ENCODE peak calls at places on chromosomes 4 and X, in nine cellular contexts. A, V, K, M, S, F, L, R and Y are unnamed samples.
A peak's percentile ranks its signal among the peaks of the same experiment; 100 is the strongest.

GRCh38 chr4:184400375-184400870 is 73.9 kb downstream of the IRF2 start:
- DNase-seq in A (peak; percentile 93), V (no peak), K (no peak), M (no peak), S (peak; percentile 64), F (no peak), L (no peak), R (no peak), Y (no peak)

GRCh38 chr4:162163892-162164759 is at the start of gene FSTL5:
- DNase-seq in A (peak; percentile 68), V (peak; percentile 18), K (no peak), M (peak; percentile 18), S (no peak), F (peak; percentile 89), L (peak; percentile 12), R (peak; percentile 1), Y (peak; percentile 86)

GRCh38 chr4:41204400-41204978 is 9.9 kb downstream of the APBB2 start:
- DNase-seq in A (peak; percentile 97), V (no peak), K (no peak), M (peak; percentile 27), S (peak; percentile 59), F (no peak), L (no peak), R (no peak), Y (no peak)

GRCh38 chr4:23788460-23788859 is 101.4 kb downstream of the PPARGC1A start:
- DNase-seq in A (peak; percentile 88), V (no peak), K (no peak), M (peak; percentile 51), S (no peak), F (no peak), L (no peak), R (no peak), Y (no peak)

GRCh38 chr4:112889619-112890294 is 159.7 kb upstream of the ANK2 start:
- DNase-seq in A (no peak), V (no peak), K (no peak), M (no peak), S (peak; percentile 9), F (no peak), L (no peak), R (no peak), Y (no peak)

GRCh38 chr4:110183643-110184042 is 14.8 kb downstream of the ELOVL6 start:
- DNase-seq in A (no peak), V (no peak), K (no peak), M (no peak), S (peak; percentile 14), F (no peak), L (no peak), R (no peak), Y (no peak)

GRCh38 chrX:46456125-46456922 is 88.9 kb downstream of the ZNF674 start:
- DNase-seq in A (peak; percentile 15), V (no peak), K (no peak), M (no peak), S (no peak), F (no peak), L (no peak), R (no peak), Y (no peak)

GRCh38 chrX:141220342-141221008 is 21.8 kb downstream of the SPANXC start:
- DNase-seq in A (peak; percentile 91), V (no peak), K (no peak), M (peak; percentile 50), S (peak; percentile 45), F (no peak), L (no peak), R (no peak), Y (no peak)

GRCh38 chr4:52081216-52081615 is 30.1 kb downstream of the SPATA18 start:
- DNase-seq in A (no peak), V (no peak), K (no peak), M (no peak), S (no peak), F (no peak), L (no peak), R (no peak), Y (no peak)

GRCh38 chr4:11397146-11397545 is 31.5 kb downstream of the HS3ST1 start:
- DNase-seq in A (peak; percentile 11), V (no peak), K (no peak), M (peak; percentile 13), S (no peak), F (peak; percentile 56), L (no peak), R (no peak), Y (no peak)

GRCh38 chrX:78658851-78659744 is at the start of gene RTL3:
- DNase-seq in A (peak; percentile 95), V (no peak), K (no peak), M (no peak), S (peak; percentile 68), F (no peak), L (no peak), R (no peak), Y (peak; percentile 6)

GRCh38 chr4:126705271-126705670 is 927.5 kb upstream of the INTU start:
- DNase-seq in A (peak; percentile 43), V (no peak), K (no peak), M (no peak), S (peak; percentile 82), F (no peak), L (no peak), R (no peak), Y (no peak)